ENCODE peak calls at places on chromosomes 11 and 22, in eight cellular contexts. One of them, this sample, is unnamed.

GRCh38 chr11:68383976-68384501 is 71.6 kb downstream of the LRP5 start:
- DNase-seq in uterus: peak; percentile 72
- DNase-seq in HFF-Myc: no peak
- DNase-seq in Caco-2: peak; percentile 80
- DNase-seq in IMR-90: peak; percentile 40
- DNase-seq in AG04450: peak; percentile 11
- DNase-seq in transverse colon: peak; percentile 75
- DNase-seq in kidney epithelial cell: no peak
- DNase-seq in this sample: no peak

GRCh38 chr22:50435701-50436115 is 39.1 kb downstream of the SBF1 start:
- DNase-seq in uterus: peak; percentile 7
- DNase-seq in HFF-Myc: no peak
- DNase-seq in Caco-2: no peak
- DNase-seq in IMR-90: no peak
- DNase-seq in AG04450: no peak
- DNase-seq in transverse colon: no peak
- DNase-seq in kidney epithelial cell: no peak
- DNase-seq in this sample: no peak

GRCh38 chr11:81869337-81870065 is 864.2 kb downstream of the FAM181B start:
- DNase-seq in uterus: no peak
- DNase-seq in HFF-Myc: no peak
- DNase-seq in Caco-2: no peak
- DNase-seq in IMR-90: no peak
- DNase-seq in AG04450: no peak
- DNase-seq in transverse colon: peak; percentile 59
- DNase-seq in kidney epithelial cell: peak; percentile 12
- DNase-seq in this sample: no peak

GRCh38 chr11:65488273-65489058 is 10.4 kb upstream of the MALAT1 start:
- DNase-seq in uterus: peak; percentile 85
- DNase-seq in HFF-Myc: no peak
- DNase-seq in Caco-2: no peak
- DNase-seq in IMR-90: peak; percentile 71
- DNase-seq in AG04450: no peak
- DNase-seq in transverse colon: peak; percentile 74
- DNase-seq in kidney epithelial cell: no peak
- DNase-seq in this sample: no peak

GRCh38 chr11:106076421-106076922 is 675 bp downstream of the KBTBD3 start:
- DNase-seq in uterus: peak; percentile 17
- DNase-seq in HFF-Myc: no peak
- DNase-seq in Caco-2: no peak
- DNase-seq in IMR-90: no peak
- DNase-seq in AG04450: no peak
- DNase-seq in transverse colon: peak; percentile 12
- DNase-seq in kidney epithelial cell: no peak
- DNase-seq in this sample: no peak

GRCh38 chr11:33701302-33701701 is 676 bp upstream of the C11orf91 start:
- DNase-seq in uterus: no peak
- DNase-seq in HFF-Myc: no peak
- DNase-seq in Caco-2: no peak
- DNase-seq in IMR-90: peak; percentile 51
- DNase-seq in AG04450: no peak
- DNase-seq in transverse colon: no peak
- DNase-seq in kidney epithelial cell: no peak
- DNase-seq in this sample: no peak

GRCh38 chr11:32092581-32093170 is 1.8 kb downstream of the RCN1 start:
- DNase-seq in uterus: no peak
- DNase-seq in HFF-Myc: no peak
- DNase-seq in Caco-2: no peak
- DNase-seq in IMR-90: no peak
- DNase-seq in AG04450: no peak
- DNase-seq in transverse colon: no peak
- DNase-seq in kidney epithelial cell: no peak
- DNase-seq in this sample: no peak

GRCh38 chr11:16909375-16910035 is 104.7 kb downstream of the PLEKHA7 start:
- DNase-seq in uterus: no peak
- DNase-seq in HFF-Myc: no peak
- DNase-seq in Caco-2: no peak
- DNase-seq in IMR-90: no peak
- DNase-seq in AG04450: no peak
- DNase-seq in transverse colon: no peak
- DNase-seq in kidney epithelial cell: no peak
- DNase-seq in this sample: no peak

GRCh38 chr11:61880050-61880449 is 11.3 kb downstream of the FADS3 start:
- DNase-seq in uterus: no peak
- DNase-seq in HFF-Myc: no peak
- DNase-seq in Caco-2: no peak
- DNase-seq in IMR-90: no peak
- DNase-seq in AG04450: no peak
- DNase-seq in transverse colon: no peak
- DNase-seq in kidney epithelial cell: no peak
- DNase-seq in this sample: no peak

GRCh38 chr11:45163956-45164575 is 17.6 kb downstream of the PRDM11 start:
- DNase-seq in uterus: no peak
- DNase-seq in HFF-Myc: no peak
- DNase-seq in Caco-2: peak; percentile 9
- DNase-seq in IMR-90: peak; percentile 15
- DNase-seq in AG04450: no peak
- DNase-seq in transverse colon: no peak
- DNase-seq in kidney epithelial cell: no peak
- DNase-seq in this sample: no peak

GRCh38 chr11:80028998-80029397 is 588.2 kb upstream of the TENM4 start:
- DNase-seq in uterus: no peak
- DNase-seq in HFF-Myc: no peak
- DNase-seq in Caco-2: no peak
- DNase-seq in IMR-90: no peak
- DNase-seq in AG04450: no peak
- DNase-seq in transverse colon: no peak
- DNase-seq in kidney epithelial cell: no peak
- DNase-seq in this sample: no peak

GRCh38 chr11:117910525-117910924 is 18.7 kb downstream of the TMPRSS13 start:
- DNase-seq in uterus: no peak
- DNase-seq in HFF-Myc: no peak
- DNase-seq in Caco-2: peak; percentile 23
- DNase-seq in IMR-90: no peak
- DNase-seq in AG04450: no peak
- DNase-seq in transverse colon: no peak
- DNase-seq in kidney epithelial cell: no peak
- DNase-seq in this sample: no peak
- TF ChIP-seq CTCF in uterus: no peak
- TF ChIP-seq CTCF in HFF-Myc: peak; percentile 17
- TF ChIP-seq CTCF in Caco-2: no peak
- TF ChIP-seq CTCF in IMR-90: no peak
- TF ChIP-seq CTCF in AG04450: no peak
- TF ChIP-seq CTCF in transverse colon: no peak
- TF ChIP-seq CTCF in kidney epithelial cell: no peak
- TF ChIP-seq CTCF in this sample: no peak

DNA sequence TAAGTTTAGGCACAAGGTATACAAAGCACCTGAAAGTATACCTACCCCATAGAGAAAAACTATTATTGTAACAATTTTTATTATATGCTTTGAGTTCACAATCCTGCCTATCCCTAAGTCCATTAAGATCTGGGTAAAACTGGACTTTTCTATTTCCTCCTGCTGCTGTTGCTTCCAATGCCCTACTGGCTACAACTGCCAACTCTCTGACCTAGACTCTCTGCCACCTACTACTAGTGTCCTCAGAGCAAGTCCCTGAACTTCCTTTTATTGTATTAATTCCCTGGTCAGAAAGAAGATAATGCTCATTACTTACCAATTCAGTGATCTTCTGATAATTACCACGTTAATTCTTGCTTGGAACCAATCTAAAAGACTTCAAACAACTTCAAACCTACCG is 70.3 kb downstream of the RBFOX2 start:
- DNase-seq in uterus: no peak
- DNase-seq in HFF-Myc: no peak
- DNase-seq in Caco-2: no peak
- DNase-seq in IMR-90: no peak
- DNase-seq in AG04450: no peak
- DNase-seq in transverse colon: no peak
- DNase-seq in kidney epithelial cell: no peak
- DNase-seq in this sample: no peak
- H3K4me3 ChIP-seq in uterus: no peak overlapping the region
- H3K4me3 ChIP-seq in HFF-Myc: no peak overlapping the region
- H3K4me3 ChIP-seq in Caco-2: no peak overlapping the region
- H3K4me3 ChIP-seq in IMR-90: no peak overlapping the region
- H3K4me3 ChIP-seq in AG04450: no peak overlapping the region
- H3K4me3 ChIP-seq in transverse colon: no peak overlapping the region
- H3K4me3 ChIP-seq in kidney epithelial cell: no peak overlapping the region
- H3K4me3 ChIP-seq in this sample: no peak overlapping the region

GRCh38 chr22:43159484-43160178 is 8.3 kb downstream of the TSPO start:
- DNase-seq in uterus: no peak
- DNase-seq in HFF-Myc: no peak
- DNase-seq in Caco-2: no peak
- DNase-seq in IMR-90: no peak
- DNase-seq in AG04450: no peak
- DNase-seq in transverse colon: peak; percentile 92
- DNase-seq in kidney epithelial cell: no peak
- DNase-seq in this sample: no peak
- TF ChIP-seq CTCF in uterus: no peak
- TF ChIP-seq CTCF in HFF-Myc: peak; percentile 30
- TF ChIP-seq CTCF in Caco-2: peak; percentile 12
- TF ChIP-seq CTCF in IMR-90: peak; percentile 25
- TF ChIP-seq CTCF in AG04450: peak; percentile 17
- TF ChIP-seq CTCF in transverse colon: peak; percentile 57
- TF ChIP-seq CTCF in kidney epithelial cell: peak; percentile 24
- TF ChIP-seq CTCF in this sample: no peak

GRCh38 chr22:40094449-40094848 is 83.3 kb upstream of the TNRC6B start:
- DNase-seq in uterus: no peak
- DNase-seq in HFF-Myc: no peak
- DNase-seq in Caco-2: no peak
- DNase-seq in IMR-90: peak; percentile 7
- DNase-seq in AG04450: no peak
- DNase-seq in transverse colon: no peak
- DNase-seq in kidney epithelial cell: no peak
- DNase-seq in this sample: no peak
- H3K4me3 ChIP-seq in uterus: no peak overlapping the region
- H3K4me3 ChIP-seq in HFF-Myc: no peak overlapping the region
- H3K4me3 ChIP-seq in Caco-2: no peak overlapping the region
- H3K4me3 ChIP-seq in IMR-90: no peak overlapping the region
- H3K4me3 ChIP-seq in AG04450: no peak overlapping the region
- H3K4me3 ChIP-seq in transverse colon: no peak overlapping the region
- H3K4me3 ChIP-seq in kidney epithelial cell: no peak overlapping the region
- H3K4me3 ChIP-seq in this sample: no peak overlapping the region

DNA sequence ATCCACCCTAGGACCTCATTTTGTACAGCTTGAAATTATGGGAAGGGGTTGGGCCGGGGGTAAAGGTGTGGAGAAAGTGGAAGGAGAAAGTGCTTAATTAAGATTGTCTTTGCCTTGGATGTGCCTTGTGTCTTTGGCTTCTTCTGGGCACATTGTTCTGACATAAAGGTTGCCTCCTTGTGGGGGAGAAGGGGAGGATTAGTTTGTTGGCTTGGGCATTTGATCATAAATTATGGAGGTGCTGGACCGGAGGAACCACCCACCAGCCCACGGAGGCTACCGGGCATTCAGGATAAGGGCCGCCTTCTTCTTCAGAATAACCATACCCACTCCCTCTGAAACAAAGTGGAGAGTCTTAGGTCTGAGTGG is 1.3 kb downstream of the PAFAH1B2 start:
- DNase-seq in uterus: peak; percentile 56
- DNase-seq in HFF-Myc: no peak
- DNase-seq in Caco-2: no peak
- DNase-seq in IMR-90: peak; percentile 32
- DNase-seq in AG04450: no peak
- DNase-seq in transverse colon: peak; percentile 18
- DNase-seq in kidney epithelial cell: no peak
- DNase-seq in this sample: no peak
- TF ChIP-seq CTCF in uterus: no peak
- TF ChIP-seq CTCF in HFF-Myc: peak; percentile 9
- TF ChIP-seq CTCF in Caco-2: no peak
- TF ChIP-seq CTCF in IMR-90: peak; percentile 21
- TF ChIP-seq CTCF in AG04450: peak; percentile 36
- TF ChIP-seq CTCF in transverse colon: no peak
- TF ChIP-seq CTCF in kidney epithelial cell: peak; percentile 28
- TF ChIP-seq CTCF in this sample: peak; percentile 30

DNA sequence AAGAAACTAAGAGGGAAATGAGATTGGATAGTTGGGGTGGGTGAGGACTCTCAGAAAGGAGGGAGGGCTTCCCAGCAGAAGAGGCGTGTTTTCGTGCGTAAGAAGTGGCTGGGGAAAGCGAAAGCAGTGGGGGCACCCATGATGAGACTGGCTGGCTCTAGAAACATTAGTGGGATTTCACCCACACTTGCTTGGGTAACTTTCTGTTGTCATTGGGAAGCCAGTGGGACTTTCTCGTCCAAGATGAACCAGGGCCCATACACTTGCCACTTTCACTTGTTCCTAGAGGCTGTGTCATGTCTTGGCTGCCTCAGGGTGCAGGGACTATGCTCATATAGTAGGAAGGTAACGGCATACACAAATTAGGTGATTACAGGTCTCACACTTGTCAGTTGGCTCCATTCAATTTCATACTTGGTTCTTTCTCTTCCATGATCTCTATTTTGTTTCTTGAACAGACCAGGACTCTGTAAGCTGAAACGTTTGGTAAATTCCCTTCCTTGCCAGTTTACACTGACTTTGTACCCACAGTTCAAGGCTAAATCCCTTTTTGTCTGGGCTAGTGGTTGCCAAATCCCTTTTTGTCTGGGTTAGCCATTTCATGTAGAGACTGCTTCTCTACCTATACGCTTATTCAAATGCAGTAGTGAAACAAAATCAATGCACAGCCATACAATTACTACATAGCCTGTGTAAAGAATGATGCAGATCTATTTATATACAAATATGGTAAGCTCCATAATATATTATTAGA is 42.0 kb upstream of the CXCR5 start:
- DNase-seq in uterus: no peak
- DNase-seq in HFF-Myc: no peak
- DNase-seq in Caco-2: peak; percentile 14
- DNase-seq in IMR-90: no peak
- DNase-seq in AG04450: no peak
- DNase-seq in transverse colon: peak; percentile 49
- DNase-seq in kidney epithelial cell: no peak
- DNase-seq in this sample: no peak
- H3K4me3 ChIP-seq in uterus: no peak overlapping the region
- H3K4me3 ChIP-seq in HFF-Myc: no peak overlapping the region
- H3K4me3 ChIP-seq in Caco-2: no peak overlapping the region
- H3K4me3 ChIP-seq in IMR-90: no peak overlapping the region
- H3K4me3 ChIP-seq in AG04450: no peak overlapping the region
- H3K4me3 ChIP-seq in transverse colon: no peak overlapping the region
- H3K4me3 ChIP-seq in kidney epithelial cell: no peak overlapping the region
- H3K4me3 ChIP-seq in this sample: no peak overlapping the region

GRCh38 chr22:20238567-20239062 is 29.5 kb downstream of the RTN4R start:
- DNase-seq in uterus: peak; percentile 28
- DNase-seq in HFF-Myc: no peak
- DNase-seq in Caco-2: peak; percentile 70
- DNase-seq in IMR-90: no peak
- DNase-seq in AG04450: no peak
- DNase-seq in transverse colon: peak; percentile 44
- DNase-seq in kidney epithelial cell: no peak
- DNase-seq in this sample: no peak
- TF ChIP-seq CTCF in uterus: no peak
- TF ChIP-seq CTCF in HFF-Myc: peak; percentile 74
- TF ChIP-seq CTCF in Caco-2: peak; percentile 63
- TF ChIP-seq CTCF in IMR-90: peak; percentile 25
- TF ChIP-seq CTCF in AG04450: peak; percentile 39
- TF ChIP-seq CTCF in transverse colon: peak; percentile 20
- TF ChIP-seq CTCF in kidney epithelial cell: peak; percentile 79
- TF ChIP-seq CTCF in this sample: peak; percentile 38

GRCh38 chr22:37559521-37559900 is 769 bp upstream of the CDC42EP1 start:
- DNase-seq in uterus: no peak
- DNase-seq in HFF-Myc: no peak
- DNase-seq in Caco-2: no peak
- DNase-seq in IMR-90: no peak
- DNase-seq in AG04450: no peak
- DNase-seq in transverse colon: no peak
- DNase-seq in kidney epithelial cell: no peak
- DNase-seq in this sample: no peak
- H3K4me3 ChIP-seq in uterus: peak overlapping the region; percentile 99
- H3K4me3 ChIP-seq in HFF-Myc: peak overlapping the region; percentile 41
- H3K4me3 ChIP-seq in Caco-2: peak overlapping the region; percentile 39
- H3K4me3 ChIP-seq in IMR-90: peak overlapping the region; percentile 39
- H3K4me3 ChIP-seq in AG04450: peak overlapping the region; percentile 54
- H3K4me3 ChIP-seq in transverse colon: peak overlapping the region; percentile 64
- H3K4me3 ChIP-seq in kidney epithelial cell: no peak overlapping the region
- H3K4me3 ChIP-seq in this sample: peak overlapping the region; percentile 29

GRCh38 chr11:128204898-128205297 is 382.5 kb downstream of the ETS1 start:
- DNase-seq in uterus: no peak
- DNase-seq in HFF-Myc: no peak
- DNase-seq in Caco-2: no peak
- DNase-seq in IMR-90: no peak
- DNase-seq in AG04450: no peak
- DNase-seq in transverse colon: no peak
- DNase-seq in kidney epithelial cell: no peak
- DNase-seq in this sample: no peak
- TF ChIP-seq CTCF in uterus: no peak
- TF ChIP-seq CTCF in HFF-Myc: no peak
- TF ChIP-seq CTCF in Caco-2: no peak
- TF ChIP-seq CTCF in IMR-90: no peak
- TF ChIP-seq CTCF in AG04450: no peak
- TF ChIP-seq CTCF in transverse colon: no peak
- TF ChIP-seq CTCF in kidney epithelial cell: no peak
- TF ChIP-seq CTCF in this sample: no peak

This sample was measured in AG09309.